ENCODE peak calls at places on chromosomes 13 and 19, in four cellular contexts. X, G, B and S are unnamed samples.

GRCh38 chr13:47437411-47437810 is 540.6 kb upstream of the HTR2A start:
- DNase-seq in B (no peak), G (no peak), X (no peak), S (no peak)

GRCh38 chr19:6464070-6464873 is at the start of gene CRB3:
- DNase-seq in X (no peak), G (no peak), B (peak), S (no peak)

GRCh38 chr13:81025091-81025490 is 684.2 kb upstream of the SPRY2 start:
- DNase-seq in X (no peak), B (no peak), G (no peak), S (no peak)

GRCh38 chr13:19766637-19767036 is 16.1 kb downstream of the PSPC1 start:
- DNase-seq in X (no peak), B (no peak), G (no peak), S (no peak)

GRCh38 chr13:52599853-52600603 is 42.2 kb upstream of the HNRNPA1L2 start:
- DNase-seq in B (no peak), G (no peak), X (no peak), S (peak)

GRCh38 chr13:79190932-79191331 is 215.1 kb downstream of the RBM26 start:
- DNase-seq in B (no peak), G (no peak), X (peak), S (no peak)

GRCh38 chr19:30120860-30121484 is 178.9 kb downstream of the URI1 start:
- DNase-seq in G (no peak), X (no peak), B (no peak), S (no peak)

GRCh38 chr19:1117654-1118053 is 13.9 kb downstream of the GPX4 start:
- DNase-seq in G (no peak), X (no peak), B (no peak), S (no peak)

GRCh38 chr13:36057041-36057440 is 74.1 kb downstream of the DCLK1 start:
- DNase-seq in G (no peak), B (no peak), X (no peak), S (no peak)

GRCh38 chr19:7772752-7773291 is 9.8 kb downstream of the CLEC4M start:
- DNase-seq in B (no peak), X (peak), G (no peak), S (no peak)

GRCh38 chr19:5971714-5972354 is 6.1 kb downstream of the RANBP3 start:
- DNase-seq in B (no peak), X (no peak), G (no peak), S (no peak)

GRCh38 chr13:35741657-35742056 is 265.2 kb upstream of the MAB21L1 start:
- DNase-seq in B (no peak), X (no peak), G (no peak), S (no peak)

GRCh38 chr13:94601446-94602431 is at the start of gene GPR180:
- DNase-seq in X (peak), G (peak), B (no peak), S (peak)

GRCh38 chr19:41870401-41870873 is 6.6 kb upstream of the CD79A start:
- DNase-seq in X (no peak), B (no peak), G (no peak), S (no peak)

GRCh38 chr13:67147257-67148218 is 82.6 kb downstream of the PCDH9 start:
- DNase-seq in G (no peak), B (no peak), X (no peak), S (peak)

GRCh38 chr13:63184693-63185092 is 1769.0 kb upstream of the PCDH20 start:
- DNase-seq in X (no peak), G (no peak), B (peak), S (no peak)

GRCh38 chr19:12838893-12839656 is 760 bp downstream of the MAST1 start:
- DNase-seq in X (no peak), B (no peak), G (no peak), S (no peak)

GRCh38 chr13:107251321-107251720 is 683.4 kb upstream of the ARGLU1 start:
- DNase-seq in B (no peak), X (no peak), G (no peak), S (no peak)

GRCh38 chr13:50196118-50196517 is 180.9 kb downstream of the KCNRG start:
- DNase-seq in X (no peak), G (no peak), B (no peak), S (no peak)

GRCh38 chr19:17246681-17247425 is 1.1 kb upstream of the NR2F6 start:
- DNase-seq in X (no peak), G (no peak), B (peak), S (no peak)

GRCh38 chr13:75445717-75446529 is 36.0 kb downstream of the TBC1D4 start:
- DNase-seq in G (no peak), B (no peak), X (no peak), S (no peak)

GRCh38 chr13:74171621-74172020 is 37.4 kb upstream of the KLF12 start:
- DNase-seq in X (no peak), G (no peak), B (no peak), S (no peak)

GRCh38 chr19:18172331-18173053 is 1.1 kb upstream of the IFI30 start:
- DNase-seq in X (no peak), B (no peak), G (no peak), S (no peak)

GRCh38 chr13:99386911-99387788 is 80.0 kb upstream of the GPR183 start:
- DNase-seq in G (peak), B (peak), X (peak), S (peak)

GRCh38 chr19:44515907-44516306 is 13.6 kb downstream of the CEACAM20 start:
- DNase-seq in G (no peak), X (no peak), B (no peak), S (no peak)

GRCh38 chr19:44517146-44517545 is 12.3 kb downstream of the CEACAM20 start:
- DNase-seq in X (no peak), G (no peak), B (no peak), S (no peak)

GRCh38 chr19:44509478-44509877 is 9.2 kb upstream of the ZNF180 start:
- DNase-seq in X (no peak), G (no peak), B (no peak), S (no peak)

GRCh38 chr19:44515031-44515430 is 14.4 kb downstream of the CEACAM20 start:
- DNase-seq in G (no peak), B (no peak), X (no peak), S (no peak)

GRCh38 chr19:44512326-44513298 is 12.3 kb upstream of the ZNF180 start:
- DNase-seq in B (peak), G (peak), X (no peak), S (peak)
- TF ChIP-seq BHLHE40 in B (no peak), G (no peak), X (no peak), S (no peak)

GRCh38 chr13:23467048-23467931 is 33.8 kb upstream of the SACS start:
- DNase-seq in B (no peak), X (no peak), G (no peak), S (no peak)
- TF ChIP-seq SP1 in B (no peak), X (no peak), G (no peak), S (no peak)

DNA sequence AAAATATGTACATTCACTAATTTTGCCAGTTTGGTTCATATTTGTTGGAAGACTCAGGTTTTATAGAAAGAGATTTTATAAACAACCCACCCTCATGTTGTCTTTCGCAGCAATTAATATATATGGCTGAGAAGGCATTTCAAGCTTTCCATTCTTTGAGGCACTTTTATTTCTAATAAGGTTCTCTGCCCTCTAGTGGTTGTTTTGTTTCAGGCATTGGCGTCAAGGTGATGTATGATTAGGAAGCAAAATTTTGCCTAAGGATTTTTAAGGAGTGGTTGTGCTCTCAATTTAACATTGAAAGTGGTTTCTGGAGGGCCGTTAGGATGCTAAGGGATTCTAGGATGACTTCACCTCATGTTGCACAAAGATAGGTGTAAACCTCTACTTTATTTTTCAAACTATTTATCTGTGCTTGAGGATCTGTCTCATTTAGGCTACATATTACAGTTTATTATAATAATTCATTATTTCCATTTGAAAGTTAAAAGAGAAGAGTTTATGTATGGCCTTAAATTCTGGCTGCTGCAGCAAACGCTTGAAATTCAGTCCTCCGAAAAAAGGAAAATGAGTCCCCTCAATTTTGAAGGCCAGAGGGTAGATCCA is 35.9 kb downstream of the OXGR1 start:
- DNase-seq in X (no peak), G (peak), B (peak), S (peak)
- TF ChIP-seq TARDBP in X (no peak), G (no peak), B (no peak), S (no peak)

DNA sequence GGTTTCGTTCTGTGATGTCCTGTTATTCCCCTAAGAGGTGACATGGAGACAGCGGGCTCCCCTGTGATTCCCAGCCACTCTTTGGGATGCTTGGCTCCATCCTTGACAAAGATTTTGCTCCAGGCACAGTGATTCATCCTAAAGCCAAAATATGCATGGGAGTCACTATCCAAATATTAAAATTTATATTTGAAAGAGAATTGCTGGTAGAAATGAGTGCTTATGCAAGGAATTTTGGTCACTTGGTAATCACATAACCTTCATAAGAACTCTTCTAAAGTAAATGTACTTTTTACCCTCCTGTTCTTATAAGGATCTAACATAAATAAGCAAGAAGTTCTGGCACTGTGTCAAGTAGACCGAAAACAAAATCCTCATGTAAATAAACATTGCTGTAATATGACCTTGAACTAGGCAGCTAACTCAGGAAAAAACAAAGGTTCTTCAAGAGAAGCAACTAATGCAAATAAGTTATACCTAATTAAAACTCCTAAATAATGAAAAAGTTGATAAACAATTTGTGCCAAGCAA is 385.9 kb downstream of the ITGBL1 start:
- DNase-seq in G (no peak), X (no peak), B (no peak), S (no peak)
- TF ChIP-seq BHLHE40 in G (no peak), X (no peak), B (no peak), S (no peak)

GRCh38 chr13:31067416-31068118 is 94.1 kb downstream of the HSPH1 start:
- DNase-seq in G (no peak), X (no peak), B (no peak), S (no peak)
- TF ChIP-seq SP1 in G (no peak), X (no peak), B (no peak), S (no peak)

GRCh38 chr13:69751259-69751658 is 356.4 kb upstream of the ATXN8OS start:
- DNase-seq in G (no peak), B (no peak), X (no peak), S (no peak)
- TF ChIP-seq TARDBP in G (no peak), B (no peak), X (no peak), S (no peak)

GRCh38 chr19:40467007-40467565 is 285 bp downstream of the SPTBN4 start:
- DNase-seq in X (no peak), B (no peak), G (no peak), S (no peak)
- TF ChIP-seq BHLHE40 in X (no peak), B (no peak), G (no peak), S (no peak)

DNA sequence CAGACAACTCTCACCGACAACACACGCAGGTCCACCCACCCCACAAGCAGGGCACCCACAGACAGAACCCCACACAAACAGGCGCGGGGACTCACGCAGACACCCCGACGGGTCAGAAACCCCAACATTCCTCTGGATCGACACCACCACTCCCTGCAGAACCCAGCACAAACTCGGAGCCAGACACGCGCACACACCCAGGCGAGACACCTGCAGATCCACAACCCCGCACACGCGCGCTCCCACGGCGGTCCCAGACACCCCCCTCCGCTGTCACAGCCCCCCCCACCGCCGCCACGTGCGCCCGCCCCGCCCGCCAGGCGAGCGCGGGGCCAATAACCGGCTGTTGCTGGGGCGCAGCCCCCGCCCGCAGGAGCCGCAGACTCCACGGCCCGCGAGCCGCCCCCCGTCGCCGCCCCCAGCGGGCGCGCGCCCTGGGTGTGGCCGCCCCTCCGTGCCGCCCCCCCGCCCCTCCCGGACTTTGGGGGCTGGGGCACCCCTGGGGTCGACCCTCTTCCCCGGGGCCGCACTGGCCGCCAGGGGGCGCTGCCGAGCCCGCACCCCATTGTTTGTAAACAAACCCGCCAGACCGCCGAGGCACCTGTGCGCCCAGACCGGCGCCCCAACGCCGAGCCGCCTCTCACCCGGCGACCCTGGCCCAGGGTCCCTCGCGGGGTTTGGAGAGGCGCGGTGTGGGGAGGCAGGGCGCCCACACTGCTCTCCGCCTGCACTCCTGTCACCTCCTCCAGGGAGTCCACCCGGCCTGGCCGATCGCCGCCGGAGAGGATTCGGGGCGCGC is 678 bp downstream of the BBC3 start:
- DNase-seq in B (peak), G (peak), X (no peak), S (peak)
- TF ChIP-seq SP1 in B (no peak), G (no peak), X (no peak), S (no peak)